ENCODE peak calls at places on chromosomes 11 and 22, in four cellular contexts. M is fibroblast of villous mesenchyme; Y is ACHN; U is stimulated activated CD8-positive, alpha-beta memory T cell treated with anti-CD3 and anti-CD28 coated beads, Interleukin-15, amount 100 ng/mL, for 24 hours. P is an unnamed sample.

GRCh38 chr11:64870893-64871849 is 7.2 kb downstream of the EHD1 start:
- DNase-seq in M (no peak), Y (no peak), U (no peak), P (no peak)

GRCh38 chr11:2366271-2366670 is 10.8 kb upstream of the CD81 start:
- DNase-seq in M (no peak), Y (no peak), U (no peak), P (no peak)

GRCh38 chr11:60950933-60951610 is 904 bp downstream of the SLC15A3 start:
- DNase-seq in M (peak), Y (no peak), U (no peak), P (no peak)

GRCh38 chr11:38553033-38553432 is 1955.0 kb upstream of the RAG2 start:
- DNase-seq in M (no peak), Y (no peak), U (no peak), P (no peak)

GRCh38 chr22:22461111-22461510 is 47.4 kb downstream of the ZNF280B start:
- DNase-seq in M (no peak), Y (no peak), U (no peak), P (no peak)

GRCh38 chr11:57941875-57942274 is 81.8 kb upstream of the OR9Q1 start:
- DNase-seq in M (no peak), Y (no peak), U (no peak), P (no peak)

GRCh38 chr22:18060646-18061620 is 16.9 kb upstream of the PEX26 start:
- DNase-seq in M (peak), Y (peak), U (no peak), P (no peak)

GRCh38 chr22:28341001-28341400 is 338.6 kb downstream of the TTC28 start:
- DNase-seq in M (no peak), Y (no peak), U (no peak), P (no peak)

GRCh38 chr11:19947521-19948114 is 212.7 kb downstream of the DBX1 start:
- DNase-seq in M (no peak), Y (no peak), U (no peak), P (no peak)

GRCh38 chr11:59616396-59616982 is 915 bp upstream of the OSBP start:
- DNase-seq in M (no peak), Y (peak), U (no peak), P (no peak)

GRCh38 chr11:126307706-126308105 is 3.8 kb downstream of the DCPS start:
- DNase-seq in M (peak), Y (peak), U (no peak), P (no peak)

GRCh38 chr22:41050873-41051272 is 41.5 kb upstream of the EP300 start:
- DNase-seq in M (peak), Y (no peak), U (no peak), P (no peak)

GRCh38 chr11:25159341-25159740 is 662.5 kb downstream of the LUZP2 start:
- DNase-seq in M (no peak), Y (no peak), U (no peak), P (no peak)

GRCh38 chr11:18046116-18046777 is at the start of gene TPH1:
- DNase-seq in M (peak), Y (no peak), U (no peak), P (peak)

P was measured in mesothelial cell of epicardium.